ENCODE peak calls at places on chromosomes 2 and 18, in seven cellular contexts. One of them, this sample, is unnamed.

GRCh38 chr2:136359121-136359965 is 241.4 kb upstream of the CXCR4 start:
- DNase-seq in mesenchymal stem cell: no peak
- DNase-seq in trophoblast cell: no peak
- DNase-seq in H9: no peak
- DNase-seq in neuronal stem cell: no peak
- DNase-seq in IMR-90: no peak
- DNase-seq in H1: no peak
- DNase-seq in this sample: no peak

GRCh38 chr2:19541884-19542283 is 183.5 kb upstream of the OSR1 start:
- DNase-seq in H1: no peak
- DNase-seq in mesenchymal stem cell: no peak
- DNase-seq in trophoblast cell: no peak
- DNase-seq in IMR-90: no peak
- DNase-seq in H9: peak
- DNase-seq in neuronal stem cell: no peak
- DNase-seq in this sample: peak

GRCh38 chr2:241905716-241906376 is 36.3 kb downstream of the RTP5 start:
- DNase-seq in neuronal stem cell: no peak
- DNase-seq in H1: peak
- DNase-seq in mesenchymal stem cell: no peak
- DNase-seq in H9: no peak
- DNase-seq in IMR-90: no peak
- DNase-seq in trophoblast cell: no peak
- DNase-seq in this sample: no peak

GRCh38 chr2:228701506-228701905 is 520.0 kb upstream of the SPHKAP start:
- DNase-seq in trophoblast cell: no peak
- DNase-seq in IMR-90: no peak
- DNase-seq in H1: no peak
- DNase-seq in neuronal stem cell: no peak
- DNase-seq in mesenchymal stem cell: no peak
- DNase-seq in H9: no peak
- DNase-seq in this sample: no peak

GRCh38 chr2:67846341-67847070 is 216.3 kb downstream of the C1D start:
- DNase-seq in trophoblast cell: peak
- DNase-seq in H1: peak
- DNase-seq in neuronal stem cell: peak
- DNase-seq in IMR-90: peak
- DNase-seq in mesenchymal stem cell: peak
- DNase-seq in H9: peak
- DNase-seq in this sample: peak

GRCh38 chr18:77001041-77001440 is 131.5 kb downstream of the MBP start:
- DNase-seq in H9: no peak
- DNase-seq in H1: no peak
- DNase-seq in neuronal stem cell: no peak
- DNase-seq in mesenchymal stem cell: no peak
- DNase-seq in trophoblast cell: no peak
- DNase-seq in IMR-90: no peak
- DNase-seq in this sample: no peak

GRCh38 chr2:182887093-182887492 is 20.7 kb upstream of the FRZB start:
- DNase-seq in IMR-90: peak
- DNase-seq in H9: no peak
- DNase-seq in mesenchymal stem cell: peak
- DNase-seq in neuronal stem cell: no peak
- DNase-seq in H1: no peak
- DNase-seq in trophoblast cell: no peak
- DNase-seq in this sample: no peak

GRCh38 chr2:235050992-235051351 is 99.2 kb downstream of the SH3BP4 start:
- DNase-seq in trophoblast cell: peak
- DNase-seq in neuronal stem cell: no peak
- DNase-seq in IMR-90: peak
- DNase-seq in H9: no peak
- DNase-seq in H1: no peak
- DNase-seq in mesenchymal stem cell: peak
- DNase-seq in this sample: peak

GRCh38 chr2:71554028-71554705 is 100.8 kb downstream of the DYSF start:
- DNase-seq in H9: no peak
- DNase-seq in neuronal stem cell: no peak
- DNase-seq in mesenchymal stem cell: no peak
- DNase-seq in IMR-90: no peak
- DNase-seq in trophoblast cell: no peak
- DNase-seq in H1: no peak
- DNase-seq in this sample: no peak

GRCh38 chr18:21270453-21270852 is 28.4 kb downstream of the GREB1L start:
- DNase-seq in IMR-90: no peak
- DNase-seq in mesenchymal stem cell: peak
- DNase-seq in trophoblast cell: no peak
- DNase-seq in H1: no peak
- DNase-seq in H9: no peak
- DNase-seq in neuronal stem cell: no peak
- DNase-seq in this sample: no peak

GRCh38 chr2:47501374-47502200 is 98.6 kb downstream of the MSH2 start:
- DNase-seq in H1: no peak
- DNase-seq in H9: no peak
- DNase-seq in neuronal stem cell: no peak
- DNase-seq in IMR-90: peak
- DNase-seq in trophoblast cell: no peak
- DNase-seq in mesenchymal stem cell: peak
- DNase-seq in this sample: peak

GRCh38 chr18:23689031-23689615 is at the start of gene LAMA3:
- DNase-seq in trophoblast cell: no peak
- DNase-seq in IMR-90: peak
- DNase-seq in H1: peak
- DNase-seq in neuronal stem cell: peak
- DNase-seq in H9: no peak
- DNase-seq in mesenchymal stem cell: peak
- DNase-seq in this sample: peak

GRCh38 chr2:204475403-204475802 is 69.9 kb upstream of the PARD3B start:
- DNase-seq in H9: no peak
- DNase-seq in mesenchymal stem cell: no peak
- DNase-seq in IMR-90: no peak
- DNase-seq in trophoblast cell: no peak
- DNase-seq in H1: no peak
- DNase-seq in neuronal stem cell: no peak
- DNase-seq in this sample: no peak

GRCh38 chr2:160214461-160215055 is 14.5 kb upstream of the ITGB6 start:
- DNase-seq in neuronal stem cell: no peak
- DNase-seq in trophoblast cell: no peak
- DNase-seq in H9: no peak
- DNase-seq in H1: no peak
- DNase-seq in IMR-90: peak
- DNase-seq in mesenchymal stem cell: peak
- DNase-seq in this sample: peak

GRCh38 chr2:196987654-196988364 is 61.3 kb upstream of the PGAP1 start:
- DNase-seq in H1: no peak
- DNase-seq in mesenchymal stem cell: peak
- DNase-seq in H9: no peak
- DNase-seq in IMR-90: peak
- DNase-seq in neuronal stem cell: no peak
- DNase-seq in trophoblast cell: peak
- DNase-seq in this sample: peak

GRCh38 chr2:224173210-224173609 is 134.1 kb upstream of the SERPINE2 start:
- DNase-seq in trophoblast cell: no peak
- DNase-seq in IMR-90: no peak
- DNase-seq in neuronal stem cell: no peak
- DNase-seq in H1: no peak
- DNase-seq in H9: no peak
- DNase-seq in mesenchymal stem cell: no peak
- DNase-seq in this sample: no peak

GRCh38 chr2:200121931-200122330 is 166.5 kb downstream of the MAIP1 start:
- DNase-seq in trophoblast cell: no peak
- DNase-seq in H1: no peak
- DNase-seq in IMR-90: peak
- DNase-seq in mesenchymal stem cell: peak
- DNase-seq in neuronal stem cell: no peak
- DNase-seq in H9: no peak
- DNase-seq in this sample: no peak

GRCh38 chr2:127348421-127349000 is 39.3 kb downstream of the MAP3K2 start:
- DNase-seq in neuronal stem cell: no peak
- DNase-seq in trophoblast cell: no peak
- DNase-seq in H9: no peak
- DNase-seq in IMR-90: peak
- DNase-seq in H1: no peak
- DNase-seq in mesenchymal stem cell: peak
- DNase-seq in this sample: no peak

GRCh38 chr2:174436351-174436750 is 40.8 kb downstream of the SCRN3 start:
- DNase-seq in H1: no peak
- DNase-seq in neuronal stem cell: no peak
- DNase-seq in H9: no peak
- DNase-seq in mesenchymal stem cell: no peak
- DNase-seq in IMR-90: peak
- DNase-seq in trophoblast cell: no peak
- DNase-seq in this sample: no peak

GRCh38 chr2:174442546-174443510 is 44.0 kb downstream of the GPR155 start:
- DNase-seq in mesenchymal stem cell: peak
- DNase-seq in trophoblast cell: peak
- DNase-seq in IMR-90: peak
- DNase-seq in H9: no peak
- DNase-seq in H1: no peak
- DNase-seq in neuronal stem cell: no peak
- DNase-seq in this sample: peak

GRCh38 chr2:174439323-174439722 is 43.8 kb downstream of the SCRN3 start:
- DNase-seq in IMR-90: no peak
- DNase-seq in mesenchymal stem cell: no peak
- DNase-seq in trophoblast cell: no peak
- DNase-seq in neuronal stem cell: no peak
- DNase-seq in H1: no peak
- DNase-seq in H9: no peak
- DNase-seq in this sample: no peak

GRCh38 chr2:174438146-174438886 is 42.8 kb downstream of the SCRN3 start:
- DNase-seq in IMR-90: no peak
- DNase-seq in H1: no peak
- DNase-seq in H9: no peak
- DNase-seq in trophoblast cell: no peak
- DNase-seq in neuronal stem cell: no peak
- DNase-seq in mesenchymal stem cell: no peak
- DNase-seq in this sample: no peak

GRCh38 chr2:174439950-174440349 is 44.4 kb downstream of the SCRN3 start:
- DNase-seq in neuronal stem cell: no peak
- DNase-seq in mesenchymal stem cell: no peak
- DNase-seq in H1: no peak
- DNase-seq in H9: no peak
- DNase-seq in IMR-90: no peak
- DNase-seq in trophoblast cell: no peak
- DNase-seq in this sample: no peak
- H3K9ac ChIP-seq in neuronal stem cell: no peak
- H3K9ac ChIP-seq in mesenchymal stem cell: no peak
- H3K9ac ChIP-seq in H1: no peak
- H3K9ac ChIP-seq in H9: no peak
- H3K9ac ChIP-seq in IMR-90: no peak
- H3K9ac ChIP-seq in trophoblast cell: no peak
- H3K9ac ChIP-seq in this sample: no peak

GRCh38 chr18:36354989-36355388 is 57.5 kb downstream of the FHOD3 start:
- DNase-seq in trophoblast cell: no peak
- DNase-seq in H1: no peak
- DNase-seq in mesenchymal stem cell: no peak
- DNase-seq in neuronal stem cell: no peak
- DNase-seq in H9: no peak
- DNase-seq in IMR-90: peak
- DNase-seq in this sample: no peak

GRCh38 chr18:36350211-36350610 is 52.7 kb downstream of the FHOD3 start:
- DNase-seq in H1: no peak
- DNase-seq in H9: no peak
- DNase-seq in trophoblast cell: no peak
- DNase-seq in neuronal stem cell: no peak
- DNase-seq in IMR-90: no peak
- DNase-seq in mesenchymal stem cell: no peak
- DNase-seq in this sample: peak

GRCh38 chr18:36350839-36351474 is 53.4 kb downstream of the FHOD3 start:
- DNase-seq in H9: no peak
- DNase-seq in neuronal stem cell: no peak
- DNase-seq in IMR-90: no peak
- DNase-seq in mesenchymal stem cell: no peak
- DNase-seq in trophoblast cell: no peak
- DNase-seq in H1: no peak
- DNase-seq in this sample: peak

GRCh38 chr18:36349552-36349951 is 52.0 kb downstream of the FHOD3 start:
- DNase-seq in neuronal stem cell: no peak
- DNase-seq in mesenchymal stem cell: no peak
- DNase-seq in IMR-90: peak
- DNase-seq in trophoblast cell: peak
- DNase-seq in H1: no peak
- DNase-seq in H9: no peak
- DNase-seq in this sample: no peak

GRCh38 chr18:36352384-36352783 is 54.9 kb downstream of the FHOD3 start:
- DNase-seq in IMR-90: peak
- DNase-seq in neuronal stem cell: no peak
- DNase-seq in trophoblast cell: no peak
- DNase-seq in H9: no peak
- DNase-seq in mesenchymal stem cell: peak
- DNase-seq in H1: no peak
- DNase-seq in this sample: no peak
- H2BK5ac ChIP-seq in IMR-90: no peak
- H2BK5ac ChIP-seq in neuronal stem cell: no peak
- H2BK5ac ChIP-seq in trophoblast cell: no peak
- H2BK5ac ChIP-seq in H9: no peak
- H2BK5ac ChIP-seq in mesenchymal stem cell: no peak
- H2BK5ac ChIP-seq in H1: no peak
- H2BK5ac ChIP-seq in this sample: no peak

GRCh38 chr2:140173790-140174189 is 1393.6 kb upstream of the NXPH2 start:
- DNase-seq in neuronal stem cell: no peak
- DNase-seq in trophoblast cell: no peak
- DNase-seq in H1: no peak
- DNase-seq in H9: no peak
- DNase-seq in IMR-90: no peak
- DNase-seq in mesenchymal stem cell: no peak
- DNase-seq in this sample: no peak
- H2BK120ac ChIP-seq in neuronal stem cell: no peak
- H2BK120ac ChIP-seq in trophoblast cell: no peak
- H2BK120ac ChIP-seq in H1: no peak
- H2BK120ac ChIP-seq in H9: no peak
- H2BK120ac ChIP-seq in IMR-90: no peak
- H2BK120ac ChIP-seq in mesenchymal stem cell: no peak
- H2BK120ac ChIP-seq in this sample: no peak

GRCh38 chr2:230879891-230880290 is 15.1 kb downstream of the ITM2C start:
- DNase-seq in mesenchymal stem cell: no peak
- DNase-seq in trophoblast cell: no peak
- DNase-seq in H1: no peak
- DNase-seq in neuronal stem cell: no peak
- DNase-seq in IMR-90: no peak
- DNase-seq in H9: peak
- DNase-seq in this sample: no peak

GRCh38 chr2:230879271-230879882 is 14.6 kb downstream of the ITM2C start:
- DNase-seq in mesenchymal stem cell: no peak
- DNase-seq in H1: no peak
- DNase-seq in trophoblast cell: no peak
- DNase-seq in IMR-90: no peak
- DNase-seq in neuronal stem cell: no peak
- DNase-seq in H9: peak
- DNase-seq in this sample: no peak

GRCh38 chr2:230877131-230877736 is 12.5 kb downstream of the ITM2C start:
- DNase-seq in IMR-90: no peak
- DNase-seq in trophoblast cell: no peak
- DNase-seq in mesenchymal stem cell: no peak
- DNase-seq in neuronal stem cell: no peak
- DNase-seq in H1: peak
- DNase-seq in H9: peak
- DNase-seq in this sample: no peak

GRCh38 chr2:230878599-230878965 is 13.8 kb downstream of the ITM2C start:
- DNase-seq in mesenchymal stem cell: no peak
- DNase-seq in neuronal stem cell: no peak
- DNase-seq in H1: no peak
- DNase-seq in H9: peak
- DNase-seq in IMR-90: no peak
- DNase-seq in trophoblast cell: no peak
- DNase-seq in this sample: no peak

GRCh38 chr2:230877737-230878598 is 13.2 kb downstream of the ITM2C start:
- DNase-seq in trophoblast cell: no peak
- DNase-seq in neuronal stem cell: no peak
- DNase-seq in mesenchymal stem cell: no peak
- DNase-seq in H1: no peak
- DNase-seq in IMR-90: no peak
- DNase-seq in H9: peak
- DNase-seq in this sample: no peak
- H3K9ac ChIP-seq in trophoblast cell: no peak
- H3K9ac ChIP-seq in neuronal stem cell: no peak
- H3K9ac ChIP-seq in mesenchymal stem cell: no peak
- H3K9ac ChIP-seq in H1: no peak
- H3K9ac ChIP-seq in IMR-90: no peak
- H3K9ac ChIP-seq in H9: no peak
- H3K9ac ChIP-seq in this sample: no peak

This sample was measured in mesendoderm.